ENCODE peak calls at places on chromosomes 12 and 14, in five cellular contexts. One of them, this sample, is unnamed.

GRCh38 chr14:101365329-101366158 is 195.8 kb upstream of the DIO3 start:
- DNase-seq in A673: no peak
- DNase-seq in NCI-H1694 treated with DMSO at 0.1 percent for 48 hours: no peak
- DNase-seq in bronchial epithelial cell: no peak
- DNase-seq in hepatic stellate cell: no peak
- DNase-seq in this sample: no peak

GRCh38 chr14:34081126-34081575 is 130.3 kb upstream of the EGLN3 start:
- DNase-seq in hepatic stellate cell: no peak
- DNase-seq in A673: peak; percentile 5
- DNase-seq in bronchial epithelial cell: peak; percentile 35
- DNase-seq in NCI-H1694 treated with DMSO at 0.1 percent for 48 hours: peak; percentile 27
- DNase-seq in this sample: no peak

GRCh38 chr14:105151131-105151837 is 17.3 kb downstream of the JAG2 start:
- DNase-seq in bronchial epithelial cell: no peak
- DNase-seq in hepatic stellate cell: no peak
- DNase-seq in A673: no peak
- DNase-seq in NCI-H1694 treated with DMSO at 0.1 percent for 48 hours: no peak
- DNase-seq in this sample: no peak

GRCh38 chr12:30796508-30796780 is 41.7 kb upstream of the CAPRIN2 start:
- DNase-seq in hepatic stellate cell: peak; percentile 53
- DNase-seq in NCI-H1694 treated with DMSO at 0.1 percent for 48 hours: no peak
- DNase-seq in A673: peak; percentile 64
- DNase-seq in bronchial epithelial cell: no peak
- DNase-seq in this sample: peak; percentile 58

GRCh38 chr12:58711968-58712367 is 208.3 kb downstream of the LRIG3 start:
- DNase-seq in hepatic stellate cell: no peak
- DNase-seq in NCI-H1694 treated with DMSO at 0.1 percent for 48 hours: no peak
- DNase-seq in bronchial epithelial cell: no peak
- DNase-seq in A673: no peak
- DNase-seq in this sample: no peak

GRCh38 chr14:27559848-27560247 is 962.0 kb upstream of the NOVA1 start:
- DNase-seq in A673: no peak
- DNase-seq in NCI-H1694 treated with DMSO at 0.1 percent for 48 hours: no peak
- DNase-seq in hepatic stellate cell: no peak
- DNase-seq in bronchial epithelial cell: no peak
- DNase-seq in this sample: no peak

GRCh38 chr12:90922068-90922743 is 32.8 kb downstream of the CCER1 start:
- DNase-seq in NCI-H1694 treated with DMSO at 0.1 percent for 48 hours: no peak
- DNase-seq in hepatic stellate cell: peak; percentile 21
- DNase-seq in A673: no peak
- DNase-seq in bronchial epithelial cell: peak; percentile 83
- DNase-seq in this sample: peak; percentile 52

GRCh38 chr12:123024819-123025391 is 44.4 kb downstream of the ARL6IP4 start:
- DNase-seq in bronchial epithelial cell: peak; percentile 50
- DNase-seq in A673: no peak
- DNase-seq in hepatic stellate cell: no peak
- DNase-seq in NCI-H1694 treated with DMSO at 0.1 percent for 48 hours: no peak
- DNase-seq in this sample: no peak

GRCh38 chr14:38964630-38965029 is 138.4 kb downstream of the SEC23A start:
- DNase-seq in hepatic stellate cell: peak; percentile 9
- DNase-seq in NCI-H1694 treated with DMSO at 0.1 percent for 48 hours: no peak
- DNase-seq in bronchial epithelial cell: peak; percentile 30
- DNase-seq in A673: no peak
- DNase-seq in this sample: no peak

GRCh38 chr12:114274131-114274530 is 131.8 kb downstream of the TBX5 start:
- DNase-seq in NCI-H1694 treated with DMSO at 0.1 percent for 48 hours: peak; percentile 21
- DNase-seq in bronchial epithelial cell: no peak
- DNase-seq in A673: no peak
- DNase-seq in hepatic stellate cell: no peak
- DNase-seq in this sample: no peak

GRCh38 chr14:51419685-51420084 is 179.6 kb downstream of the TMX1 start:
- DNase-seq in bronchial epithelial cell: no peak
- DNase-seq in NCI-H1694 treated with DMSO at 0.1 percent for 48 hours: no peak
- DNase-seq in hepatic stellate cell: no peak
- DNase-seq in A673: no peak
- DNase-seq in this sample: no peak

GRCh38 chr14:77965919-77966435 is 166.1 kb downstream of the ADCK1 start:
- DNase-seq in bronchial epithelial cell: peak; percentile 44
- DNase-seq in NCI-H1694 treated with DMSO at 0.1 percent for 48 hours: no peak
- DNase-seq in A673: no peak
- DNase-seq in hepatic stellate cell: peak; percentile 35
- DNase-seq in this sample: no peak

GRCh38 chr12:51262758-51263177 is 7.4 kb downstream of the SMAGP start:
- DNase-seq in hepatic stellate cell: no peak
- DNase-seq in bronchial epithelial cell: peak; percentile 29
- DNase-seq in NCI-H1694 treated with DMSO at 0.1 percent for 48 hours: no peak
- DNase-seq in A673: peak; percentile 81
- DNase-seq in this sample: no peak

GRCh38 chr12:100391856-100392255 is 35.0 kb downstream of the SLC17A8 start:
- DNase-seq in bronchial epithelial cell: no peak
- DNase-seq in hepatic stellate cell: no peak
- DNase-seq in A673: peak; percentile 23
- DNase-seq in NCI-H1694 treated with DMSO at 0.1 percent for 48 hours: no peak
- DNase-seq in this sample: no peak

GRCh38 chr12:62446741-62447452 is 19.7 kb upstream of the MON2 start:
- DNase-seq in NCI-H1694 treated with DMSO at 0.1 percent for 48 hours: no peak
- DNase-seq in hepatic stellate cell: no peak
- DNase-seq in bronchial epithelial cell: no peak
- DNase-seq in A673: no peak
- DNase-seq in this sample: no peak

GRCh38 chr12:64514456-64514855 is 62.5 kb downstream of the TBK1 start:
- DNase-seq in bronchial epithelial cell: no peak
- DNase-seq in A673: no peak
- DNase-seq in hepatic stellate cell: no peak
- DNase-seq in NCI-H1694 treated with DMSO at 0.1 percent for 48 hours: no peak
- DNase-seq in this sample: no peak

GRCh38 chr12:31324845-31325523 is 966 bp downstream of the SINHCAF start:
- DNase-seq in NCI-H1694 treated with DMSO at 0.1 percent for 48 hours: peak; percentile 37
- DNase-seq in A673: peak; percentile 49
- DNase-seq in hepatic stellate cell: peak; percentile 62
- DNase-seq in bronchial epithelial cell: peak; percentile 29
- DNase-seq in this sample: no peak

GRCh38 chr14:95523051-95523817 is 6.8 kb upstream of the SYNE3 start:
- DNase-seq in A673: no peak
- DNase-seq in hepatic stellate cell: no peak
- DNase-seq in bronchial epithelial cell: no peak
- DNase-seq in NCI-H1694 treated with DMSO at 0.1 percent for 48 hours: no peak
- DNase-seq in this sample: no peak

GRCh38 chr12:1204581-1205121 is 213.6 kb downstream of the ERC1 start:
- DNase-seq in hepatic stellate cell: no peak
- DNase-seq in NCI-H1694 treated with DMSO at 0.1 percent for 48 hours: no peak
- DNase-seq in A673: no peak
- DNase-seq in bronchial epithelial cell: peak; percentile 14
- DNase-seq in this sample: no peak

GRCh38 chr14:60214003-60214402 is 35.0 kb upstream of the PPM1A start:
- DNase-seq in NCI-H1694 treated with DMSO at 0.1 percent for 48 hours: no peak
- DNase-seq in hepatic stellate cell: no peak
- DNase-seq in bronchial epithelial cell: no peak
- DNase-seq in A673: no peak
- DNase-seq in this sample: no peak

This sample was measured in amniotic stem cell.